ENCODE peak calls at places on chromosome 15, in five cellular contexts. B is A673, R is kidney, M is H9, G is colonic mucosa. U is an unnamed sample.
A peak's percentile ranks its signal among the peaks of the same experiment; 100 is the strongest.

GRCh38 chr15:35914573-35914972 is 368.6 kb upstream of the DPH6 start:
- DNase-seq in M (no peak), B (no peak), R (no peak), G (no peak), U (no peak)

GRCh38 chr15:25900901-25901300 is 37.8 kb upstream of the ATP10A start:
- DNase-seq in R (no peak), B (no peak), M (no peak), G (no peak), U (no peak)

GRCh38 chr15:49115062-49115461 is 40.3 kb downstream of the COPS2 start:
- DNase-seq in M (no peak), G (no peak), R (no peak), B (no peak), U (no peak)

GRCh38 chr15:45402955-45403892 is 24.9 kb upstream of the GATM start:
- DNase-seq in M (no peak), R (peak; percentile 87), G (peak; percentile 44), B (peak; percentile 10), U (no peak)

GRCh38 chr15:42695527-42696071 is 41.3 kb downstream of the CDAN1 start:
- DNase-seq in G (no peak), B (no peak), R (no peak), M (no peak), U (no peak)

GRCh38 chr15:83613716-83614115 is 40.2 kb upstream of the ADAMTSL3 start:
- DNase-seq in B (no peak), G (no peak), R (no peak), M (no peak), U (no peak)

GRCh38 chr15:58081446-58081845 is 15.9 kb upstream of the ALDH1A2 start:
- DNase-seq in M (no peak), R (no peak), B (no peak), G (no peak), U (no peak)

GRCh38 chr15:82113116-82113715 is 67.4 kb upstream of the MEX3B start:
- DNase-seq in B (no peak), M (no peak), G (no peak), R (no peak), U (no peak)

GRCh38 chr15:92621972-92622533 is 33.5 kb downstream of the FAM174B start:
- DNase-seq in B (no peak), G (no peak), R (no peak), M (no peak), U (no peak)

GRCh38 chr15:56366211-56366610 is 985 bp downstream of the TEX9 start:
- DNase-seq in G (no peak), R (no peak), M (no peak), B (no peak), U (no peak)

GRCh38 chr15:78618064-78618463 is 2.7 kb downstream of the CHRNA3 start:
- DNase-seq in G (no peak), R (no peak), B (no peak), M (no peak), U (no peak)

GRCh38 chr15:39499151-39499550 is 81.7 kb upstream of the THBS1 start:
- DNase-seq in R (no peak), G (no peak), B (no peak), M (no peak), U (no peak)

GRCh38 chr15:57296473-57297162 is 79.7 kb upstream of the CGNL1 start:
- DNase-seq in M (peak; percentile 58), B (no peak), G (peak; percentile 54), R (no peak), U (no peak)

GRCh38 chr15:68479406-68479805 is 47.4 kb upstream of the ITGA11 start:
- DNase-seq in M (no peak), R (no peak), G (peak; percentile 26), B (no peak), U (peak; percentile 38)

GRCh38 chr15:66995257-66995656 is 70.1 kb upstream of the SMAD3 start:
- DNase-seq in M (no peak), R (no peak), B (no peak), G (no peak), U (no peak)

GRCh38 chr15:57457726-57458125 is 81.4 kb downstream of the CGNL1 start:
- DNase-seq in R (no peak), M (no peak), B (peak; percentile 10), G (no peak), U (no peak)

GRCh38 chr15:31338879-31339557 is 12.4 kb downstream of the KLF13 start:
- DNase-seq in R (peak; percentile 91), M (peak; percentile 47), B (peak; percentile 73), G (no peak), U (no peak)

GRCh38 chr15:70504988-70505387 is 258.4 kb downstream of the UACA start:
- DNase-seq in R (no peak), M (no peak), B (no peak), G (no peak), U (no peak)

GRCh38 chr15:32737246-32737757 is 19.5 kb downstream of the GREM1 start:
- DNase-seq in M (no peak), R (no peak), G (no peak), B (no peak), U (no peak)

GRCh38 chr15:61364871-61365270 is 135.8 kb upstream of the RORA start:
- DNase-seq in B (peak; percentile 28), M (peak; percentile 86), G (no peak), R (no peak), U (no peak)

GRCh38 chr15:26890988-26891387 is 24.1 kb downstream of the GABRA5 start:
- DNase-seq in M (no peak), R (no peak), B (no peak), G (no peak), U (no peak)

GRCh38 chr15:87829651-87830050 is 426.9 kb downstream of the NTRK3 start:
- DNase-seq in M (no peak), G (no peak), B (no peak), R (no peak), U (no peak)

GRCh38 chr15:73954188-73955145 is 28.2 kb downstream of the LOXL1 start:
- DNase-seq in M (no peak), R (peak; percentile 75), G (no peak), B (no peak), U (no peak)
- H3K27ac ChIP-seq in M (no peak overlapping the region), R (no peak overlapping the region), G (no peak overlapping the region), B (no peak overlapping the region), U (no peak overlapping the region)

DNA sequence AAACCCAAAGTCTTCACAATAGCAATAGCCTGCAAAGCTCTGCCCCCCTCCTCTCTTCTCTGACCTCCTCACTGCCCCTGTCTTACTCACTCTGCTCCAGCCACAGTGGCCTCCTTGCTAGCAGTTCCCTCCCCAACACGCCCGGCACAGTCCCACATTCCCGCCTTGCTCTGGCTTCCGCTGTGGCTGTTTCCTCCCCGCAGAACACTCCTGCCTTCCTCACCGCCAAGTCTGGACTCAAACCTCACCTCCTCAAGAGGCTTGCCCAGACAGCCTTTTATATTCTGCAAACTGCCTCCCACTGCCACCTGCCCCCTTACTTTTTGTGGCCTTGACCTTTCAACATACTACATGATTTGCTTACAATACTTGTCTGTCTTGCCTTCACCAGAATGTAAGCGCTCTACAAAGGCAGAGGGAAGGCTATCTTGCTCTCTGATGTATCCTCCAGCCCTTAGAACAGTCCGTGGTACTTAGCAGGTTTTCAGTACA is 406 bp upstream of the MPI start:
- DNase-seq in M (peak; percentile 59), R (no peak), B (no peak), G (no peak), U (no peak)
- TF ChIP-seq CTCF in M (no peak), R (no peak), B (no peak), G (no peak), U (no peak)

DNA sequence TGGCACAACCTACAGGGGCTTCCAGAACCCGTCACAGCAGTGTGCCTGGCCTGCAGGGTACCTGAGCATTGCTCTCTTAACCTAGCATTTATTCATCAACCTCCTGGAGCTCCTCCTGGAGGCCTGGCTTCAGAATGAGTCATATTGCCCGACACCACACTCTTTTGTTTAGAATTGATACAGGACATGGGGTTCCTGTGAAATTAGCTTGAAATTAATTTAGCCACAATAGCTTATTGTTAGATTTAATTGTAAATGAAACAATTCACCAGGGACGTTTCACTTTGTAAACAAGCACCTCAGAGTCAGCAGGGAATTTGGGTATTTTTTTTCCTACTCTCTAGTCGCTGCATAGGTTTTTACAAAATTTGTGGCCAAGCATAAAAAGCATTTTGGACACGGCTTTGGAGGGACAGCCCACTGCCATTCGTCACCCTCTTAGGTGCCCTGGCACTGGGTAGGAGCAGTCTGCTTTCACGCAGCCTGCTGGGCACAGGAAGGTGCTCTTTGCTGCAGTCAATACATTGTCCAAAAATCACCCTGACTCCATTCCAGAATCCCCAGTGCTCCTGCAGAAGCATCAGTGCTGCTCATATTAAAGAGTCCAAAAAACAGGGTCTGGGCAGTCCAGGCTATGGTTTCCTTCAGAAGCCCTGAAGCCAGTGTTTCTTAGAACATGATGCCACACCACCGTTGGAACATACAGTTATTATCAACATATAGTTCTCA is 60.8 kb upstream of the MEF2A start:
- DNase-seq in G (no peak), B (no peak), M (no peak), R (no peak), U (peak; percentile 0)
- H3K4me1 ChIP-seq in G (no peaks in the 10 kb centered on the region), B (no peaks in the 10 kb centered on the region), M (no peaks in the 10 kb centered on the region), R (peaks cover 4% of the 10 kb centered on the region), U (no peaks in the 10 kb centered on the region)

DNA sequence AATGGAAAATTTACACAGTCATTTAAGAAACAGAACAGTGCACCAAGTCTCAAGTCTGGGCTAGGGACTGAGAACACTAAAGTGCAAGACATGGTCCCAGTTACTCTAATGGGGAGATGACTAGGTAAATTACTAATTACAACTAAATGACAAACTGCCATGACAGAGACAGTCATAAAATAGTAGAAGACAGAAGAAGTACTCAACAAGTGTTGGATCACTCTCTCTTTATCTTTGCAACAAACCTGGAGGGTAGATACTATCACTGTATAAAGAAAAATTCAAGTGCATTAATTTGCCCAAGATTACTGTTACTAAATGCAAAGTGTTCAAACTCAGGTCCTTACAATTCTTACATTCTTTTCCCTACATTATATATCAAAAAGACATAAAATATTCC is 44.7 kb downstream of the DMXL2 start:
- DNase-seq in G (no peak), B (no peak), R (no peak), M (no peak), U (no peak)
- H3K27ac ChIP-seq in G (no peak overlapping the region), B (no peak overlapping the region), R (no peak overlapping the region), M (no peak overlapping the region), U (no peak overlapping the region)

DNA sequence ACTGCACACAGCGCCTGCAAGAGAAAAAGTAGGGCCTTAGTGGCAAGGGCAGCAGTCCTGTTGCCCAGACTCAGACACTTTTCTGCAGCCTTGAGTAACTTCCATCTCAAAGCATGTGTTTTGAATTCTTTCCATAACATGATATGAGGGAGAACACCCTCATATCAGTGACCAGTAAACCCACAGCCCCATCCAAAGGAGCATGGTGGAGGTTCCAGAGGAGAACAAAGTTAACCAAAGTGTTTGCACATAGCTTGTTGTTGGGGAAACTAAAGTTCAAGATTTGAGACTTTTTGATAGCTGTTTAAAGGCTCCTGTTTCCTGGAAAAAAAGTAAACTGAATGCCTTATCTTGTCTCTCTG is 74.2 kb downstream of the OCA2 start:
- DNase-seq in B (no peak), M (no peak), G (no peak), R (no peak), U (no peak)
- TF ChIP-seq CTCF in B (no peak), M (no peak), G (no peak), R (no peak), U (no peak)

DNA sequence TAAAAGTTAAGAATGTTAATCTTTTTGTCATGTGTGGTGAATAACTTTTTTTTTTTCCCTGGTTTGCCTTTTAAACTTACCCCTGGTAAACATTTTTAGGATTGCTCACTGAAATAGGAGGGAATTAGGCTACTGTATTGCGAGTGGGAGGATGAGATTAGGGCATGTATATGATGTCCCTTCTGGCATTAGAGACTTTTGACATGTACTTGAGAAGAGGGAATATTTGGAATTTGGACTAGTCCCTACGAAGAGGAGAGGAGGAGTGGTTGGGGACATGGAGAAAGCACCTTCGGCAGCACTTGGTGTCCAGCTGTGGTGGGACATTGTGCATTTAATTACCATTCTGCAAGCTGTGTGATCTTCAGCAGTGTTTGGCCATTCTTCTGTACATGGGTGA is 25.0 kb downstream of the PDE8A start:
- DNase-seq in R (no peak), B (no peak), M (no peak), G (no peak), U (no peak)
- H3K4me1 ChIP-seq in R (peaks cover 56% of the 10 kb centered on the region), B (peaks cover 74% of the 10 kb centered on the region), M (no peaks in the 10 kb centered on the region), G (peaks cover 36% of the 10 kb centered on the region), U (no peaks in the 10 kb centered on the region)